ENCODE peak calls at places on chromosome 10, in six cellular contexts. B is GM23338, F is mesendoderm, M is OCI-LY7, W is right lobe of liver, N is aorta. K is an unnamed sample.
A peak's percentile ranks its signal among the peaks of the same experiment; 100 is the strongest.

GRCh38 chr10:60377955-60378354 is 11.7 kb downstream of the ANK3 start:
- DNase-seq in W (no peak), N (no peak), F (no peak), M (no peak), B (no peak), K (no peak)

GRCh38 chr10:118754132-118754555 is 626 bp downstream of the CACUL1 start:
- DNase-seq in B (peak; percentile 78), F (peak; percentile 85), W (peak; percentile 66), N (peak; percentile 80), M (peak; percentile 26), K (peak; percentile 57)

GRCh38 chr10:98041352-98042043 is 11.1 kb upstream of the CRTAC1 start:
- DNase-seq in F (peak; percentile 81), M (peak; percentile 72), N (peak; percentile 82), W (peak; percentile 65), B (peak; percentile 89), K (no peak)

GRCh38 chr10:47449102-47449978 is 34.6 kb downstream of the ANXA8 start:
- DNase-seq in W (no peak), M (peak; percentile 53), B (no peak), F (no peak), N (no peak), K (no peak)

GRCh38 chr10:84593546-84593945 is 265.2 kb downstream of the CCSER2 start:
- DNase-seq in W (no peak), M (no peak), N (no peak), B (no peak), F (no peak), K (no peak)

GRCh38 chr10:34343764-34344163 is 471.3 kb downstream of the PARD3 start:
- DNase-seq in F (no peak), B (no peak), M (no peak), W (no peak), N (no peak), K (no peak)

GRCh38 chr10:72709041-72709440 is 17.1 kb downstream of the MCU start:
- DNase-seq in B (no peak), F (no peak), M (no peak), N (no peak), W (no peak), K (no peak)

GRCh38 chr10:60417024-60417423 is 27.3 kb upstream of the ANK3 start:
- DNase-seq in B (no peak), F (no peak), N (no peak), M (no peak), W (no peak), K (no peak)

GRCh38 chr10:70615784-70616511 is 13.4 kb upstream of the PRF1 start:
- DNase-seq in N (no peak), M (no peak), B (no peak), W (no peak), F (no peak), K (no peak)

GRCh38 chr10:69757553-69758309 is 44.0 kb upstream of the COL13A1 start:
- DNase-seq in B (no peak), M (no peak), F (no peak), W (no peak), N (peak; percentile 90), K (no peak)

GRCh38 chr10:77522268-77522809 is 115.3 kb downstream of the KCNMA1 start:
- DNase-seq in B (peak; percentile 37), N (peak; percentile 26), M (no peak), W (no peak), F (no peak), K (no peak)

GRCh38 chr10:122459586-122460273 is 1.6 kb upstream of the HTRA1 start:
- DNase-seq in B (no peak), N (peak; percentile 56), M (no peak), W (no peak), F (no peak), K (no peak)

GRCh38 chr10:102673961-102674511 is 29.8 kb downstream of the TRIM8 start:
- DNase-seq in B (peak; percentile 72), W (peak; percentile 65), F (peak; percentile 75), M (no peak), N (peak; percentile 84), K (no peak)

GRCh38 chr10:24721254-24722106 is 2.2 kb downstream of the ARHGAP21 start:
- DNase-seq in M (no peak), F (peak; percentile 48), N (peak; percentile 78), W (no peak), B (peak; percentile 59), K (no peak)

GRCh38 chr10:61978965-61979364 is 77.5 kb downstream of the ARID5B start:
- DNase-seq in M (no peak), N (no peak), F (no peak), W (peak; percentile 59), B (peak; percentile 23), K (no peak)

GRCh38 chr10:120643373-120643772 is 186.3 kb downstream of the PLPP4 start:
- DNase-seq in N (no peak), M (no peak), B (no peak), F (no peak), W (no peak), K (no peak)

GRCh38 chr10:112988839-112989406 is 38.9 kb downstream of the TCF7L2 start:
- DNase-seq in N (no peak), B (peak; percentile 55), M (no peak), W (no peak), F (peak; percentile 60), K (no peak)

GRCh38 chr10:79313320-79313719 is 33.9 kb upstream of the PPIF start:
- DNase-seq in M (no peak), B (no peak), N (no peak), F (no peak), W (no peak), K (no peak)

GRCh38 chr10:93707623-93708022 is 5.2 kb upstream of the FRA10AC1 start:
- DNase-seq in M (no peak), F (no peak), N (no peak), B (no peak), W (no peak), K (no peak)

GRCh38 chr10:97479939-97480338 is 18.3 kb downstream of the MMS19 start:
- DNase-seq in F (peak; percentile 97), W (no peak), M (no peak), N (no peak), B (peak; percentile 99), K (no peak)

GRCh38 chr10:58644311-58644710 is 131.6 kb downstream of the BICC1 start:
- DNase-seq in B (no peak), W (no peak), N (no peak), F (no peak), M (no peak), K (no peak)

GRCh38 chr10:35843524-35844171 is 201.6 kb upstream of the FZD8 start:
- DNase-seq in N (no peak), B (peak; percentile 28), F (peak; percentile 82), W (no peak), M (no peak), K (no peak)

GRCh38 chr10:78931333-78932083 is 137.3 kb upstream of the ZMIZ1 start:
- DNase-seq in F (peak; percentile 60), N (peak; percentile 85), B (no peak), M (no peak), W (peak; percentile 51), K (no peak)

GRCh38 chr10:128631801-128632241 is 505.6 kb upstream of the MKI67 start:
- DNase-seq in M (peak; percentile 16), W (no peak), F (peak; percentile 59), B (peak; percentile 66), N (no peak), K (no peak)

GRCh38 chr10:88088441-88089340 is 225.3 kb downstream of the PTEN start:
- DNase-seq in F (no peak), M (no peak), N (no peak), B (no peak), W (no peak), K (no peak)

DNA sequence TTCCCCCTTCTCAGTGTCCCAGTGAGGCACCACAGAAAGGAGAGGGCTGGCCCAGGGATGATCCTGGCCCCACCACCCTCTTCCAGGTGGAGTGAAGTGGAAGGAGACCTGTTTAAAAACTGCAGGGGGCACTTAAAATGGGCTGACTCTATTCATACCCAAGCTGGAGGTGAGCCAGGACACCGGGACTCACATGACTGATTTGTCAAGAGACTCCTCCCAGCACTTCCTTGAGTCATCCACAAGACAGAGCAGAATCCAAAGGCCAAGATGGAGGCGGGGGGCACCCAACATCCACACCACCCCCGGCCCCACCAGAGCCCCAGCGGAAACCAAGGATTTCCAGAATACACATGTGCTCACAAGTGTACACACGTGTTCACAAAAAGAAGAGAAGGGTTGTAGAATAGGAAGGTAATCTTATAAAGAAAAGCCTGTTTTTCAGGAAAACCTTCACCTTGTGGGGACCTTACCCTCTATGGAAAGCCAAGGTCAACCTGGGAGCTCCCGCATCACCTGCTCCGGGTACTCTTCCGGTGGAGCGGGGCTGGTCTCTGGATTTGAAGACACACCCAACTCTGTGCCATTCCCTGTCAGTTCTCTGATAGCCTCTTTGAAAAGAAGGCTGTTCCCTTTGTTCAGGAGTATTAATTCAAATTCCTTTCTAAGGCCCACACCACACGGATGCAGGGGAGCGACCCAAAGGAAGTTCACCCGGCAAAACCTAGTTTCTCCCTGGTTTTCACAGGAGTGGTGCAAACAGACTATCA is 10.9 kb downstream of the CTBP2 start:
- DNase-seq in N (peak; percentile 87), F (no peak), M (no peak), B (peak; percentile 67), W (no peak), K (no peak)
- H3K27ac ChIP-seq in N (peak overlapping the region; percentile 10), F (no peak overlapping the region), M (no peak overlapping the region), B (peak overlapping the region; percentile 98), W (no peak overlapping the region), K (peak overlapping the region; percentile 89)

GRCh38 chr10:114279886-114280644 is 41.0 kb downstream of the VWA2 start:
- DNase-seq in M (no peak), N (no peak), B (no peak), F (no peak), W (no peak), K (no peak)
- H3K4me1 ChIP-seq in M (no peaks in the 10 kb centered on the region), N (no peaks in the 10 kb centered on the region), B (no peaks in the 10 kb centered on the region), F (no peaks in the 10 kb centered on the region), W (no peaks in the 10 kb centered on the region), K (no peaks in the 10 kb centered on the region)

DNA sequence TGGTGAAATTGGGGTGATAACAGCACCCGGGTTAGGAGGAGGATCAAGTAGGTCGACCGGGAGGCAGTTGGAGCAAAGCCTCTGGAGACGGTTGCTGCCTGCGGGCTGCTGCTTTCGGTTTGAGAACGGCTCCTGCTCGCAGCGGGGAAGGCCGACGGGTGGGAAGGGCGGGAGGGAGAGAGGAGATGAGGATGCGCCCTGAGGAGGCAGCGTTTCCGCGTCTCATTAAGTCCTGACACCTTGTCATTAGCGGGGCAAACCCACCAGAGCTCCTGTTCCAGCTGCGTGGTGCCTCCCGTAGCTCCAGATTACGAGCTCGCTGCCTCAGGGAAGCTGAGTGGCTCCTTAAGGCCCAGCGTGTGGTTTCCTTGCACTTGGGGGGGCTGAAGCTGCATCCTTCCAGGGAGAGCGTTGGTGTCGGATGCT is 52.0 kb upstream of the CFAP46 start:
- DNase-seq in W (peak; percentile 51), F (peak; percentile 18), N (no peak), B (no peak), M (no peak), K (no peak)
- H3K4me3 ChIP-seq in W (no peak overlapping the region), F (no peak overlapping the region), N (no peak overlapping the region), B (no peak overlapping the region), M (no peak overlapping the region), K (no peak overlapping the region)

DNA sequence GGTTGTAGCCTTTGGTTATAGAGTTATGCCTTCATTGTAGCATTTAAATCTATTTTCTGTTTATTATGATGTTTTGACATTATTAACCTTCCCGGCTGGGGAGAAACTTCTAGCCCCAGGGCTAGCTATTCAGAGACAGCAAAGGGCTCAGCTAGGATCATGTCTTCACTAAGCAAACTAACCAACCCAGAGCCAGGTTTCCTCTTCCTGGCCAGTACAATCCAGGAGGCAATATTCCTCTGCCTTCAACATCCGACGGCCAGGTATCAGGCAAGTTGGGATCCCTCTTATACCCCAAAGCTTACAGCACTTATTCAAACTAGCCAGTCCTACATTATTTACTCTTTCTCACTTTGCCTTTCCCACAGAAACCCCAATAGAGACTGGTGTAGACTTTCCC is 1060.7 kb upstream of the GHITM start:
- DNase-seq in B (peak; percentile 7), W (no peak), F (peak; percentile 7), M (no peak), N (no peak), K (no peak)
- H3K27ac ChIP-seq in B (peak overlapping the region; percentile 85), W (no peak overlapping the region), F (peak overlapping the region; percentile 37), M (no peak overlapping the region), N (no peak overlapping the region), K (no peak overlapping the region)

K was measured in RWPE2.